ENCODE peak calls at places on chromosomes 13 and 19, in ten cellular contexts. Q, H, U, J, D, G, F, K, W and A are unnamed samples.

GRCh38 chr19:18972301-18972831 is 31.3 kb upstream of the HOMER3 start:
- DNase-seq in Q (no peak), H (no peak), U (no peak), J (no peak), D (no peak), G (peak), F (no peak), K (no peak), W (no peak), A (no peak)

GRCh38 chr13:36712785-36713184 is 39.0 kb downstream of the SERTM1 start:
- DNase-seq in Q (no peak), H (no peak), U (peak), J (no peak), D (no peak), G (no peak), F (no peak), K (peak), W (no peak), A (peak)

GRCh38 chr13:79901336-79901735 is 420.4 kb downstream of the NDFIP2 start:
- DNase-seq in Q (no peak), H (no peak), U (peak), J (no peak), D (no peak), G (peak), F (no peak), K (no peak), W (no peak), A (no peak)

GRCh38 chr13:39410089-39410901 is 192.7 kb downstream of the LHFPL6 start:
- DNase-seq in Q (no peak), H (no peak), U (no peak), J (no peak), D (no peak), G (peak), F (no peak), K (peak), W (no peak), A (no peak)

GRCh38 chr13:109243311-109243951 is 543.0 kb downstream of the IRS2 start:
- DNase-seq in Q (no peak), H (no peak), U (peak), J (no peak), D (no peak), G (peak), F (no peak), K (no peak), W (no peak), A (peak)

GRCh38 chr13:39364797-39365468 is 238.1 kb downstream of the LHFPL6 start:
- DNase-seq in Q (no peak), H (no peak), U (no peak), J (no peak), D (peak), G (peak), F (no peak), K (no peak), W (no peak), A (peak)

GRCh38 chr19:10316229-10317044 is 622 bp upstream of the FDX2 start:
- DNase-seq in Q (no peak), H (no peak), U (no peak), J (no peak), D (peak), G (no peak), F (no peak), K (no peak), W (no peak), A (no peak)

GRCh38 chr19:47352095-47352494 is 3.0 kb downstream of the DHX34 start:
- DNase-seq in Q (no peak), H (no peak), U (no peak), J (no peak), D (no peak), G (no peak), F (no peak), K (no peak), W (no peak), A (no peak)

GRCh38 chr13:110137677-110138008 is 169.3 kb downstream of the COL4A1 start:
- DNase-seq in Q (peak), H (no peak), U (peak), J (no peak), D (peak), G (no peak), F (no peak), K (no peak), W (no peak), A (peak)

GRCh38 chr19:33080761-33081681 is at the start of gene GPATCH1:
- DNase-seq in Q (peak), H (peak), U (peak), J (peak), D (peak), G (peak), F (peak), K (peak), W (peak), A (peak)

GRCh38 chr19:35528218-35529038 is at the start of gene SBSN:
- DNase-seq in Q (no peak), H (no peak), U (peak), J (no peak), D (no peak), G (peak), F (no peak), K (no peak), W (no peak), A (peak)

DNA sequence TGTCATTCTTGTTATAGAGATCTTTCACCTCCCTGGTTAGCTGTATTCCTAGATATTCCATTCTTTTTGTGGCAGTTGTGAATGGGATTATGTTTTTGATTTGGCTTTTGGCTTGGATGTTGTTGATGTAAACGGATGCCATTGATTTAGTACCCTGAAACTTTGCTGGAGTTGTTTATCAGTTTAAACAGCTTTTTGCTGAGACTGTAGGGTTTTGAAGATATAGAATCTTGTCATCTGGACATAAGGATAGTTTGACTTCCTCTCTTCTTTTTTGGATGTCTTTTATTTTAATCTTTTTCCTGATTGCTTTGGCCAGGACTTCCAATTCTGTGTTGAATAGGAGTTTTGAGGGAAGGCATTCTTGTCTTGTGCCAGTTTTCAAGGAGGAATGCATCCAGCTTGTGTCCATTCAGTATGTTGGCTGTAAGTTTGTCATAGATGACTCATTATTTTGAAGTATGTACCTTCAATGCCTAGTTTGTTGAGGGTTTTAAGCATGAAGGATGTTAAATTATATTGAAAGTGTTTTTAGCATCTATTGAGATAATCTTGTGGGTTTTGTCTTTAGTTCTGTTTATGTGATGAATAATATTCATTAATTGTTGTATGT is 16.8 kb downstream of the ZNF431 start:
- DNase-seq in Q (no peak), H (no peak), U (peak), J (no peak), D (no peak), G (peak), F (no peak), K (no peak), W (no peak), A (peak)
- H3K27ac ChIP-seq in Q (no peak), H (no peak), U (no peak), J (no peak), D (no peak), G (no peak), F (no peak), K (no peak), W (no peak), A (no peak)

GRCh38 chr13:98565726-98566577 is 11.0 kb downstream of the STK24 start:
- DNase-seq in Q (peak), H (peak), U (no peak), J (no peak), D (peak), G (no peak), F (no peak), K (no peak), W (no peak), A (no peak)

GRCh38 chr13:98563071-98563470 is 13.8 kb downstream of the STK24 start:
- DNase-seq in Q (no peak), H (no peak), U (no peak), J (no peak), D (no peak), G (no peak), F (no peak), K (no peak), W (no peak), A (peak)

GRCh38 chr13:98564204-98564603 is 12.7 kb downstream of the STK24 start:
- DNase-seq in Q (no peak), H (no peak), U (no peak), J (no peak), D (no peak), G (no peak), F (no peak), K (no peak), W (no peak), A (no peak)

GRCh38 chr13:98570929-98571372 is 6.0 kb downstream of the STK24 start:
- DNase-seq in Q (no peak), H (no peak), U (peak), J (no peak), D (peak), G (peak), F (no peak), K (no peak), W (no peak), A (peak)

GRCh38 chr13:98567140-98567539 is 9.8 kb downstream of the STK24 start:
- DNase-seq in Q (no peak), H (no peak), U (no peak), J (no peak), D (no peak), G (no peak), F (no peak), K (no peak), W (no peak), A (no peak)
- H3K27ac ChIP-seq in Q (no peak), H (no peak), U (no peak), J (peak), D (no peak), G (no peak), F (no peak), K (no peak), W (no peak), A (no peak)

DNA sequence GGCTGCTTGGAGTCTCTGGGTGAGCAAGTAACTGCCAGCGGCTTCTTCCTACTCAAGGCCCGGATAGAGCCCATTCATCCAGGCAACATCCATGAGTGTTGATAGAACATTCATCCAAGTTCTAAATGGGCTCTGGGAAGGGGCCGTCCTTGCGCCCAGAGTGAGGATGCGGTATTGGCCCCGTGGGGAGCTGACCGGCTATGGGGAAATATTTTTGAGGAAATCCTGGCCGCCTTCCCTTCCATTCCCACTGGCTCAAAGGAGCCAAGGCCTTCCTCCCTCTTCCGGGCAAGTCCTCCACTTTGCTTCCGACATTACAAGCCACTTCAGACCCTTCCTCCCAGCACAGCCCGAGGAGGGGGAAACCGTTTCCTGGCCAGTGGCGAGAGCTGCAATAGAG is 37.7 kb downstream of the C13orf46 start:
- DNase-seq in Q (no peak), H (no peak), U (no peak), J (no peak), D (no peak), G (no peak), F (no peak), K (no peak), W (no peak), A (no peak)
- H3K27ac ChIP-seq in Q (no peak), H (no peak), U (no peak), J (peak), D (no peak), G (no peak), F (peak), K (no peak), W (no peak), A (no peak)

GRCh38 chr19:29807870-29808405 is 3.9 kb upstream of the CCNE1 start:
- DNase-seq in Q (no peak), H (no peak), U (no peak), J (no peak), D (no peak), G (no peak), F (no peak), K (no peak), W (no peak), A (no peak)

GRCh38 chr19:29804493-29804892 is 7.3 kb upstream of the CCNE1 start:
- DNase-seq in Q (no peak), H (no peak), U (no peak), J (no peak), D (no peak), G (no peak), F (no peak), K (no peak), W (no peak), A (no peak)

GRCh38 chr19:29806098-29806866 is 5.5 kb upstream of the CCNE1 start:
- DNase-seq in Q (peak), H (no peak), U (peak), J (no peak), D (peak), G (peak), F (no peak), K (no peak), W (no peak), A (no peak)

GRCh38 chr19:29807178-29807577 is 4.6 kb upstream of the CCNE1 start:
- DNase-seq in Q (no peak), H (no peak), U (no peak), J (no peak), D (no peak), G (no peak), F (no peak), K (no peak), W (no peak), A (no peak)

DNA sequence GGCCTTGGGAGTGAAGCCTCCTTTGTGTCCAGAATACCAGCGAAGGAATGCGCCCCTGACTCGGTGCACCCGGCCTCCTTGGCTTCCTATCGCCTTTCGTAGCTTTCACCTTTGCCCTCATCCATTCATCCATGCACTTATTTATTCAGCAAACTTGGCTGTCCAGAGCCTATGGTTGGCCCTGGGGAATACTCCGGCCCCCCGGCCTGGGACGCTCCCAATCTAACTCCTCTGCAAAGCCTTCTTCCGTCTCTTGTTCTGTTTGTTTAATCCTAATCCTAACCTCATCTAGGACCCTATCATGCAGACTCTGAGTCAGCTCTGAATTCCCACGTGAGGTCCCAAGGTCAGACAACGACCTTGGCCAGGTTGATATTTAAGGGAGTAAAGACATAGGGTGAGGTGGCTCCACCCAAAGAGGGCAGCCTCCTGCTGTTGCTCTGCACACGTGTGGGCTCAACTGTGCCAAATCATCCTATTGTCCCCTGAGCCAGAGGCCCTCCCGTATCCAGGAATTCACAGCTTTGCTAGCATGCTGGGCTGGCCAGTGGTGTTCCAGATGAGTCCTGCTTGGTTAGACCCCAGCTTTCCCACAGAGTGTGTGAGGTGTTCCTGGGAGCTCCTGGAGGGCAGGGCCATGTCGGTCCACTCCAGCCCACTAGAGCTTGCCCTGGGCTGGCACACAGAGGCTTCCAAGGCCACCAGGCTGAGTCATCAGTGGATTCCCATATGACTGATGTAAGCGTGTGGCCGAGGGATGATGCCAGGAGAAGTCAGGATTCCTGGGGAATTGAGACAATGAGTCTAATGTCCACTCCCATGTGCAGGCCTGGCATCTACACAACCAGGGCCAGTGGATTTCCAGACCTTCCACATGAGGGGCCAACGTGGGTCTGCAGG is 6.5 kb upstream of the CCNE1 start:
- DNase-seq in Q (no peak), H (no peak), U (no peak), J (no peak), D (no peak), G (peak), F (no peak), K (no peak), W (no peak), A (peak)
- H3K27ac ChIP-seq in Q (no peak), H (no peak), U (no peak), J (no peak), D (no peak), G (no peak), F (no peak), K (no peak), W (no peak), A (no peak)

DNA sequence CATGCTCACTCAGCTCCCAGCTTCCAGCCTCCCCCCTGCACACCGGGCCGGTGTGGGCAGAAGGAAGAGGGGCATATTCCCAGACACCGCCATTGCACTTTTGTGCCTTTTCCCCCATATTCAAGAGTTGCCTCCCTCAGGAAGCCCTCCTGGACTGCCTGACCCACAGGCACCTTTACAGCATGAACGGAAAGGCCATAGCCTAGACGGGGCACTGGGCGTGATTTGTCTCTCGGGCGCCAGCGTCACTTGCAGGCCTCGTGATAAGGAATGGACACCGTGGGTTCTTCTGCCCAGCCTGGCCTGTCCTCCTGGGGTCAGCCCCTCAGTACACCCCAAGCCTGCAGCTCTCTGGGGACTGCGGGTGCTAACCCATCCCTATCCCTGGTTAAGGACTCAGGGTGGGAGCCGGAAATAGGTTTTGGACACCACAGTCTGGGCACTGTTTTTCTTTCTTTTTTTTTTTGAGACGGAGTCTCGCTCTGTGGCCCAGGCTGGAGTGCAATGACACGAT is 933 bp upstream of the UQCR11 start:
- DNase-seq in Q (no peak), H (no peak), U (no peak), J (no peak), D (no peak), G (no peak), F (no peak), K (no peak), W (no peak), A (no peak)
- H3K27ac ChIP-seq in Q (peak), H (peak), U (peak), J (peak), D (peak), G (peak), F (peak), K (peak), W (peak), A (peak)

DNA sequence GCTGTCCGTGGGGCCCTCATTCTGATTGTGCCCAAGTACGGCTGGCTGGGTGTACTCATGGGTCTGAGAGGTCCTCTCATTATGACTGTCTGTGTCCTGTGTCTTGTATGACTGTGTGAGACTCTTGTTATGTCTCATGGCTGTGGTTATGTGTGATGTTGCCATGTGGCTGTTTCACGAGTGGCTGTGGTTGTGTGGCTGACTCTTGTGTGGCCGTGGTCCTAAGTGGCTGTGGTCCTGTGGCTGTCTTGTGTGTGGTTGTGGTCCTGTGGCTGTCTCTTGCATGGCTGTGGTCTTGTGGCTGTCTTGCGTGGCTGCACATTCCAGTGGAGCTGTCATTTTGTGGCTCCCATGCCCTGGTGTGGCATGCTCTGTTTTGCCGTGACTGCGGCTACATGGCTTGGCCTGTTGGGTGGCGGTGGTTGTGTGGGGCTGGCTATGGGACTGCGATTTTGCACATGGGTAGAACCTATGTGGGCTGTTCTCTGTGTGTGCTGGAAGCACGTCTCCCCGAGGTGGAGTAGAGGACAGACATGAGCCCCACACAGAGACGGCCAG is 2.5 kb downstream of the LYL1 start:
- DNase-seq in Q (peak), H (no peak), U (no peak), J (no peak), D (no peak), G (no peak), F (no peak), K (no peak), W (peak), A (no peak)
- H3K27ac ChIP-seq in Q (peak), H (no peak), U (no peak), J (peak), D (peak), G (no peak), F (peak), K (no peak), W (peak), A (no peak)

GRCh38 chr13:114166381-114167131 is 12.5 kb upstream of the CFAP97D2 start:
- DNase-seq in Q (peak), H (no peak), U (no peak), J (no peak), D (no peak), G (no peak), F (no peak), K (no peak), W (no peak), A (no peak)
- H3K27ac ChIP-seq in Q (peak), H (no peak), U (no peak), J (peak), D (no peak), G (no peak), F (peak), K (no peak), W (no peak), A (no peak)

GRCh38 chr19:44777715-44778347 is at the start of gene CBLC:
- DNase-seq in Q (peak), H (peak), U (no peak), J (no peak), D (peak), G (no peak), F (no peak), K (no peak), W (no peak), A (peak)
- H3K27ac ChIP-seq in Q (no peak), H (peak), U (no peak), J (peak), D (no peak), G (no peak), F (no peak), K (no peak), W (no peak), A (peak)

GRCh38 chr19:610801-611505 is 21.3 kb downstream of the HCN2 start:
- DNase-seq in Q (peak), H (no peak), U (peak), J (no peak), D (no peak), G (peak), F (peak), K (peak), W (no peak), A (no peak)
- H3K27ac ChIP-seq in Q (no peak), H (no peak), U (peak), J (peak), D (no peak), G (peak), F (peak), K (no peak), W (peak), A (no peak)